ENCODE peak calls at places on chromosomes 1 and 21, in seven cellular contexts. R is GM23248, U is GM23338, J is PC-3, Q is HCT116, S is hepatocyte, F is MM.1S. I is an unnamed sample.

GRCh38 chr21:44914176-44914874 is 6.4 kb downstream of the ITGB2 start:
- DNase-seq in R (no peak), U (no peak), J (no peak), Q (no peak), S (no peak), F (no peak), I (no peak)

GRCh38 chr1:108199231-108199657 is 899 bp downstream of the SLC25A24 start:
- DNase-seq in R (peak; percentile 62), U (peak; percentile 79), J (peak; percentile 70), Q (peak; percentile 16), S (peak; percentile 35), F (no peak), I (peak; percentile 52)

GRCh38 chr1:115727706-115728249 is 40.7 kb downstream of the CASQ2 start:
- DNase-seq in R (peak; percentile 82), U (no peak), J (peak; percentile 32), Q (no peak), S (peak; percentile 79), F (no peak), I (peak; percentile 25)

GRCh38 chr1:27203946-27204345 is 30.5 kb upstream of the WDTC1 start:
- DNase-seq in R (peak; percentile 56), U (no peak), J (no peak), Q (no peak), S (no peak), F (no peak), I (no peak)

GRCh38 chr1:101943237-101943636 is 53.5 kb downstream of the OLFM3 start:
- DNase-seq in R (no peak), U (no peak), J (no peak), Q (no peak), S (no peak), F (no peak), I (no peak)

GRCh38 chr1:192846950-192847349 is 38.1 kb downstream of the RGS2 start:
- DNase-seq in R (peak; percentile 14), U (no peak), J (peak; percentile 11), Q (no peak), S (no peak), F (no peak), I (no peak)

GRCh38 chr1:184408580-184408979 is 21.8 kb downstream of the C1orf21 start:
- DNase-seq in R (no peak), U (peak; percentile 43), J (no peak), Q (no peak), S (no peak), F (no peak), I (peak; percentile 72)

GRCh38 chr1:181483084-181483559 is at the start of gene CACNA1E:
- DNase-seq in R (no peak), U (no peak), J (no peak), Q (no peak), S (no peak), F (no peak), I (no peak)

GRCh38 chr1:51519857-51520699 is 1.0 kb upstream of the EPS15 start:
- DNase-seq in R (peak; percentile 74), U (no peak), J (peak; percentile 68), Q (no peak), S (peak; percentile 56), F (no peak), I (no peak)

GRCh38 chr21:27149034-27149433 is 182.1 kb upstream of the ADAMTS5 start:
- DNase-seq in R (peak; percentile 60), U (no peak), J (no peak), Q (no peak), S (no peak), F (no peak), I (no peak)

GRCh38 chr1:193115629-193116227 is 6.1 kb upstream of the CDC73 start:
- DNase-seq in R (peak; percentile 99), U (no peak), J (peak; percentile 92), Q (peak; percentile 93), S (peak; percentile 83), F (no peak), I (no peak)

GRCh38 chr21:43574741-43575465 is 84.4 kb downstream of the HSF2BP start:
- DNase-seq in R (no peak), U (no peak), J (no peak), Q (no peak), S (no peak), F (no peak), I (no peak)

GRCh38 chr1:235295902-235296350 is 32.1 kb downstream of the ARID4B start:
- DNase-seq in R (no peak), U (peak; percentile 22), J (peak; percentile 93), Q (peak; percentile 15), S (peak; percentile 13), F (no peak), I (no peak)

GRCh38 chr1:215824245-215824644 is 257.1 kb downstream of the KCTD3 start:
- DNase-seq in R (peak; percentile 52), U (peak; percentile 79), J (peak; percentile 59), Q (no peak), S (peak; percentile 3), F (no peak), I (peak; percentile 31)

GRCh38 chr1:199020904-199021303 is 382.1 kb downstream of the PTPRC start:
- DNase-seq in R (no peak), U (no peak), J (no peak), Q (no peak), S (no peak), F (no peak), I (no peak)

GRCh38 chr1:66711420-66711819 is 40.8 kb upstream of the DYNLT5 start:
- DNase-seq in R (peak; percentile 39), U (peak; percentile 35), J (peak; percentile 13), Q (no peak), S (no peak), F (no peak), I (peak; percentile 10)

GRCh38 chr1:23650344-23650990 is 41.1 kb upstream of the RPL11 start:
- DNase-seq in R (no peak), U (no peak), J (no peak), Q (no peak), S (no peak), F (no peak), I (no peak)

GRCh38 chr1:41331546-41331917 is 29.7 kb upstream of the FOXO6 start:
- DNase-seq in R (no peak), U (no peak), J (no peak), Q (no peak), S (no peak), F (no peak), I (no peak)

GRCh38 chr1:13965770-13966398 is 265.9 kb downstream of the PRDM2 start:
- DNase-seq in R (peak; percentile 74), U (peak; percentile 88), J (peak; percentile 71), Q (peak; percentile 43), S (peak; percentile 87), F (peak; percentile 66), I (peak; percentile 82)

GRCh38 chr1:50412813-50413476 is 10.3 kb downstream of the DMRTA2 start:
- DNase-seq in R (no peak), U (no peak), J (no peak), Q (no peak), S (no peak), F (no peak), I (no peak)

GRCh38 chr1:188240772-188241406 is 1412.1 kb downstream of the PLA2G4A start:
- DNase-seq in R (no peak), U (no peak), J (no peak), Q (no peak), S (no peak), F (peak; percentile 43), I (no peak)

GRCh38 chr1:205284420-205285144 is 37.0 kb downstream of the NUAK2 start:
- DNase-seq in R (peak; percentile 99), U (peak; percentile 82), J (peak; percentile 99), Q (peak; percentile 75), S (peak; percentile 93), F (peak; percentile 98), I (peak; percentile 88)

GRCh38 chr1:14259191-14259757 is 339.2 kb upstream of the KAZN start:
- DNase-seq in R (peak; percentile 32), U (no peak), J (no peak), Q (no peak), S (no peak), F (no peak), I (no peak)

GRCh38 chr1:153503766-153504165 is 32.0 kb downstream of the S100A6 start:
- DNase-seq in R (no peak), U (no peak), J (no peak), Q (no peak), S (no peak), F (no peak), I (no peak)

GRCh38 chr1:31712625-31713024 is 8.8 kb upstream of the COL16A1 start:
- DNase-seq in R (peak; percentile 89), U (no peak), J (peak; percentile 61), Q (no peak), S (peak; percentile 82), F (no peak), I (no peak)

GRCh38 chr21:26199471-26199870 is 28.9 kb upstream of the APP start:
- DNase-seq in R (peak; percentile 79), U (no peak), J (no peak), Q (no peak), S (no peak), F (no peak), I (no peak)

GRCh38 chr1:226697608-226698544 is 41.2 kb downstream of the ITPKB start:
- DNase-seq in R (no peak), U (no peak), J (peak; percentile 38), Q (no peak), S (no peak), F (no peak), I (no peak)
- TF ChIP-seq EZH2phosphoT487 in R (no peak), U (no peak), J (no peak), Q (no peak), S (no peak), F (no peak), I (no peak)

GRCh38 chr1:213980906-213981305 is 6.9 kb upstream of the PROX1 start:
- DNase-seq in R (no peak), U (peak; percentile 38), J (no peak), Q (no peak), S (no peak), F (no peak), I (peak; percentile 37)
- H3K4me3 ChIP-seq in R (no peak overlapping the region), U (peak overlapping the region; percentile 82), J (no peak overlapping the region), Q (no peak overlapping the region), S (no peak overlapping the region), F (no peak overlapping the region), I (no peak overlapping the region)

GRCh38 chr21:38175321-38175720 is 81.5 kb upstream of the KCNJ15 start:
- DNase-seq in R (peak; percentile 48), U (no peak), J (no peak), Q (no peak), S (no peak), F (no peak), I (no peak)

GRCh38 chr21:38167345-38167744 is 89.4 kb upstream of the KCNJ15 start:
- DNase-seq in R (no peak), U (no peak), J (no peak), Q (no peak), S (no peak), F (no peak), I (no peak)

GRCh38 chr21:38170283-38170682 is 86.5 kb upstream of the KCNJ15 start:
- DNase-seq in R (peak; percentile 60), U (peak; percentile 68), J (peak; percentile 66), Q (no peak), S (peak; percentile 26), F (peak; percentile 25), I (peak; percentile 59)

GRCh38 chr21:38171723-38172344 is 85.0 kb upstream of the KCNJ15 start:
- DNase-seq in R (peak; percentile 53), U (peak; percentile 78), J (peak; percentile 55), Q (no peak), S (peak; percentile 35), F (no peak), I (peak; percentile 72)

GRCh38 chr21:38170705-38171682 is 85.8 kb upstream of the KCNJ15 start:
- DNase-seq in R (peak; percentile 39), U (peak; percentile 16), J (peak; percentile 16), Q (no peak), S (no peak), F (no peak), I (no peak)
- H3K27ac ChIP-seq in R (peak overlapping the region; percentile 40), U (peak overlapping the region; percentile 57), J (peak overlapping the region; percentile 20), Q (no peak overlapping the region), S (peak overlapping the region; percentile 50), F (no peak overlapping the region), I (no peak overlapping the region)

GRCh38 chr1:227728892-227729143 is 6.3 kb downstream of the JMJD4 start:
- DNase-seq in R (peak; percentile 20), U (no peak), J (no peak), Q (no peak), S (no peak), F (no peak), I (no peak)
- TF ChIP-seq EZH2phosphoT487 in R (no peak), U (no peak), J (no peak), Q (no peak), S (no peak), F (no peak), I (no peak)

I was measured in neural progenitor cell.